ENCODE peak calls at places on chromosomes 12 and 14, in eight cellular contexts. One of them, this sample, is unnamed.

GRCh38 chr14:25014440-25014839 is 35.5 kb downstream of the STXBP6 start:
- DNase-seq in glomerular endothelial cell: no peak
- DNase-seq in body of pancreas: no peak
- DNase-seq in posterior vena cava: no peak
- DNase-seq in activated naive CD8-positive, alpha-beta T cell treated with anti-CD3 and anti-CD28 coated beads, Interleukin-2, amount 50 U/mL, for 16 hours: no peak
- DNase-seq in A549: no peak
- DNase-seq in effector CD8-positive, alpha-beta T cell: no peak
- DNase-seq in anterior cingulate cortex: no peak
- DNase-seq in this sample: no peak

GRCh38 chr14:33524244-33524643 is 426.6 kb downstream of the EGLN3 start:
- DNase-seq in activated naive CD8-positive, alpha-beta T cell treated with anti-CD3 and anti-CD28 coated beads, Interleukin-2, amount 50 U/mL, for 16 hours: no peak
- DNase-seq in posterior vena cava: no peak
- DNase-seq in anterior cingulate cortex: no peak
- DNase-seq in effector CD8-positive, alpha-beta T cell: no peak
- DNase-seq in glomerular endothelial cell: no peak
- DNase-seq in body of pancreas: no peak
- DNase-seq in A549: no peak
- DNase-seq in this sample: no peak

GRCh38 chr14:59309291-59309900 is 120.9 kb downstream of the DAAM1 start:
- DNase-seq in glomerular endothelial cell: no peak
- DNase-seq in effector CD8-positive, alpha-beta T cell: no peak
- DNase-seq in posterior vena cava: no peak
- DNase-seq in activated naive CD8-positive, alpha-beta T cell treated with anti-CD3 and anti-CD28 coated beads, Interleukin-2, amount 50 U/mL, for 16 hours: no peak
- DNase-seq in body of pancreas: no peak
- DNase-seq in A549: no peak
- DNase-seq in anterior cingulate cortex: no peak
- DNase-seq in this sample: no peak

GRCh38 chr14:99348816-99349609 is 77.0 kb upstream of the BCL11B start:
- DNase-seq in glomerular endothelial cell: no peak
- DNase-seq in posterior vena cava: peak
- DNase-seq in activated naive CD8-positive, alpha-beta T cell treated with anti-CD3 and anti-CD28 coated beads, Interleukin-2, amount 50 U/mL, for 16 hours: no peak
- DNase-seq in effector CD8-positive, alpha-beta T cell: no peak
- DNase-seq in body of pancreas: peak
- DNase-seq in A549: no peak
- DNase-seq in anterior cingulate cortex: no peak
- DNase-seq in this sample: no peak

GRCh38 chr14:78835052-78835451 is 664.9 kb downstream of the NRXN3 start:
- DNase-seq in posterior vena cava: no peak
- DNase-seq in body of pancreas: no peak
- DNase-seq in A549: no peak
- DNase-seq in anterior cingulate cortex: no peak
- DNase-seq in effector CD8-positive, alpha-beta T cell: no peak
- DNase-seq in activated naive CD8-positive, alpha-beta T cell treated with anti-CD3 and anti-CD28 coated beads, Interleukin-2, amount 50 U/mL, for 16 hours: no peak
- DNase-seq in glomerular endothelial cell: no peak
- DNase-seq in this sample: no peak

GRCh38 chr14:32697114-32697513 is 241.6 kb upstream of the NPAS3 start:
- DNase-seq in posterior vena cava: no peak
- DNase-seq in A549: no peak
- DNase-seq in anterior cingulate cortex: no peak
- DNase-seq in glomerular endothelial cell: no peak
- DNase-seq in effector CD8-positive, alpha-beta T cell: no peak
- DNase-seq in body of pancreas: no peak
- DNase-seq in activated naive CD8-positive, alpha-beta T cell treated with anti-CD3 and anti-CD28 coated beads, Interleukin-2, amount 50 U/mL, for 16 hours: no peak
- DNase-seq in this sample: no peak

GRCh38 chr14:80567905-80568512 is 356.7 kb upstream of the DIO2 start:
- DNase-seq in body of pancreas: no peak
- DNase-seq in posterior vena cava: no peak
- DNase-seq in effector CD8-positive, alpha-beta T cell: no peak
- DNase-seq in activated naive CD8-positive, alpha-beta T cell treated with anti-CD3 and anti-CD28 coated beads, Interleukin-2, amount 50 U/mL, for 16 hours: no peak
- DNase-seq in A549: no peak
- DNase-seq in anterior cingulate cortex: no peak
- DNase-seq in glomerular endothelial cell: no peak
- DNase-seq in this sample: no peak

GRCh38 chr12:5083955-5084849 is 40.5 kb downstream of the KCNA5 start:
- DNase-seq in anterior cingulate cortex: no peak
- DNase-seq in effector CD8-positive, alpha-beta T cell: no peak
- DNase-seq in body of pancreas: peak
- DNase-seq in posterior vena cava: no peak
- DNase-seq in activated naive CD8-positive, alpha-beta T cell treated with anti-CD3 and anti-CD28 coated beads, Interleukin-2, amount 50 U/mL, for 16 hours: no peak
- DNase-seq in glomerular endothelial cell: peak
- DNase-seq in A549: peak
- DNase-seq in this sample: no peak

GRCh38 chr14:26554069-26554772 is 43.6 kb downstream of the NOVA1 start:
- DNase-seq in glomerular endothelial cell: no peak
- DNase-seq in posterior vena cava: no peak
- DNase-seq in activated naive CD8-positive, alpha-beta T cell treated with anti-CD3 and anti-CD28 coated beads, Interleukin-2, amount 50 U/mL, for 16 hours: no peak
- DNase-seq in body of pancreas: no peak
- DNase-seq in effector CD8-positive, alpha-beta T cell: no peak
- DNase-seq in A549: no peak
- DNase-seq in anterior cingulate cortex: no peak
- DNase-seq in this sample: no peak

GRCh38 chr12:86698581-86698980 is 442.4 kb upstream of the MGAT4C start:
- DNase-seq in anterior cingulate cortex: no peak
- DNase-seq in body of pancreas: no peak
- DNase-seq in glomerular endothelial cell: no peak
- DNase-seq in posterior vena cava: no peak
- DNase-seq in effector CD8-positive, alpha-beta T cell: no peak
- DNase-seq in A549: no peak
- DNase-seq in activated naive CD8-positive, alpha-beta T cell treated with anti-CD3 and anti-CD28 coated beads, Interleukin-2, amount 50 U/mL, for 16 hours: no peak
- DNase-seq in this sample: peak

GRCh38 chr14:68384881-68385280 is 408.0 kb downstream of the ZFP36L1 start:
- DNase-seq in anterior cingulate cortex: no peak
- DNase-seq in posterior vena cava: no peak
- DNase-seq in glomerular endothelial cell: no peak
- DNase-seq in body of pancreas: no peak
- DNase-seq in A549: no peak
- DNase-seq in activated naive CD8-positive, alpha-beta T cell treated with anti-CD3 and anti-CD28 coated beads, Interleukin-2, amount 50 U/mL, for 16 hours: no peak
- DNase-seq in effector CD8-positive, alpha-beta T cell: no peak
- DNase-seq in this sample: no peak

GRCh38 chr14:56342419-56342901 is 224.2 kb downstream of the PELI2 start:
- DNase-seq in posterior vena cava: no peak
- DNase-seq in activated naive CD8-positive, alpha-beta T cell treated with anti-CD3 and anti-CD28 coated beads, Interleukin-2, amount 50 U/mL, for 16 hours: no peak
- DNase-seq in A549: no peak
- DNase-seq in glomerular endothelial cell: no peak
- DNase-seq in effector CD8-positive, alpha-beta T cell: no peak
- DNase-seq in anterior cingulate cortex: no peak
- DNase-seq in body of pancreas: no peak
- DNase-seq in this sample: no peak

GRCh38 chr14:101195309-101195724 is 291.8 kb upstream of the RTL1 start:
- DNase-seq in body of pancreas: no peak
- DNase-seq in activated naive CD8-positive, alpha-beta T cell treated with anti-CD3 and anti-CD28 coated beads, Interleukin-2, amount 50 U/mL, for 16 hours: no peak
- DNase-seq in posterior vena cava: peak
- DNase-seq in A549: no peak
- DNase-seq in anterior cingulate cortex: no peak
- DNase-seq in effector CD8-positive, alpha-beta T cell: no peak
- DNase-seq in glomerular endothelial cell: no peak
- DNase-seq in this sample: no peak

GRCh38 chr12:53483225-53483978 is 15.9 kb downstream of the MAP3K12 start:
- DNase-seq in activated naive CD8-positive, alpha-beta T cell treated with anti-CD3 and anti-CD28 coated beads, Interleukin-2, amount 50 U/mL, for 16 hours: no peak
- DNase-seq in anterior cingulate cortex: no peak
- DNase-seq in glomerular endothelial cell: no peak
- DNase-seq in effector CD8-positive, alpha-beta T cell: no peak
- DNase-seq in body of pancreas: peak
- DNase-seq in A549: no peak
- DNase-seq in posterior vena cava: peak
- DNase-seq in this sample: no peak

GRCh38 chr12:82866946-82867345 is 180.2 kb downstream of the TMTC2 start:
- DNase-seq in A549: no peak
- DNase-seq in body of pancreas: no peak
- DNase-seq in effector CD8-positive, alpha-beta T cell: no peak
- DNase-seq in activated naive CD8-positive, alpha-beta T cell treated with anti-CD3 and anti-CD28 coated beads, Interleukin-2, amount 50 U/mL, for 16 hours: no peak
- DNase-seq in posterior vena cava: no peak
- DNase-seq in glomerular endothelial cell: no peak
- DNase-seq in anterior cingulate cortex: no peak
- DNase-seq in this sample: no peak

This sample was measured in SK-N-MC.